ENCODE peak calls at places on chromosomes 12 and 14, in nine cellular contexts. One of them, this sample, is unnamed.

GRCh38 chr12:19744760-19745218 is 305.5 kb downstream of the AEBP2 start:
- DNase-seq in neuronal stem cell: no peak
- DNase-seq in NCI-H1694 treated with DMSO at 0.1 percent for 48 hours: no peak
- DNase-seq in activated CD4-positive, alpha-beta memory T cell treated with anti-CD3 and anti-CD28 coated beads, Interleukin-2, amount 10 ng/mL, durations not matched to agents 7 days and 5 days: no peak
- DNase-seq in iris pigment epithelial cell: peak; percentile 89
- DNase-seq in IMR-90: peak; percentile 84
- DNase-seq in progenitor cell of endocrine pancreas: no peak
- DNase-seq in HAP-1: no peak
- DNase-seq in Kasumi-1: no peak
- DNase-seq in this sample: peak; percentile 86

GRCh38 chr14:53509845-53510244 is 356.7 kb upstream of the DDHD1 start:
- DNase-seq in neuronal stem cell: no peak
- DNase-seq in NCI-H1694 treated with DMSO at 0.1 percent for 48 hours: no peak
- DNase-seq in activated CD4-positive, alpha-beta memory T cell treated with anti-CD3 and anti-CD28 coated beads, Interleukin-2, amount 10 ng/mL, durations not matched to agents 7 days and 5 days: no peak
- DNase-seq in iris pigment epithelial cell: no peak
- DNase-seq in IMR-90: peak; percentile 70
- DNase-seq in progenitor cell of endocrine pancreas: no peak
- DNase-seq in HAP-1: no peak
- DNase-seq in Kasumi-1: no peak
- DNase-seq in this sample: peak; percentile 91

GRCh38 chr12:120993496-120993895 is 15.2 kb downstream of the HNF1A start:
- DNase-seq in neuronal stem cell: no peak
- DNase-seq in NCI-H1694 treated with DMSO at 0.1 percent for 48 hours: no peak
- DNase-seq in activated CD4-positive, alpha-beta memory T cell treated with anti-CD3 and anti-CD28 coated beads, Interleukin-2, amount 10 ng/mL, durations not matched to agents 7 days and 5 days: no peak
- DNase-seq in iris pigment epithelial cell: no peak
- DNase-seq in IMR-90: no peak
- DNase-seq in progenitor cell of endocrine pancreas: no peak
- DNase-seq in HAP-1: no peak
- DNase-seq in Kasumi-1: no peak
- DNase-seq in this sample: no peak

GRCh38 chr12:5480953-5481300 is 49.0 kb downstream of the NTF3 start:
- DNase-seq in neuronal stem cell: no peak
- DNase-seq in NCI-H1694 treated with DMSO at 0.1 percent for 48 hours: no peak
- DNase-seq in activated CD4-positive, alpha-beta memory T cell treated with anti-CD3 and anti-CD28 coated beads, Interleukin-2, amount 10 ng/mL, durations not matched to agents 7 days and 5 days: no peak
- DNase-seq in iris pigment epithelial cell: no peak
- DNase-seq in IMR-90: no peak
- DNase-seq in progenitor cell of endocrine pancreas: no peak
- DNase-seq in HAP-1: no peak
- DNase-seq in Kasumi-1: no peak
- DNase-seq in this sample: no peak

GRCh38 chr14:104353921-104354701 is 215.7 kb downstream of the KIF26A start:
- DNase-seq in neuronal stem cell: no peak
- DNase-seq in NCI-H1694 treated with DMSO at 0.1 percent for 48 hours: no peak
- DNase-seq in activated CD4-positive, alpha-beta memory T cell treated with anti-CD3 and anti-CD28 coated beads, Interleukin-2, amount 10 ng/mL, durations not matched to agents 7 days and 5 days: no peak
- DNase-seq in iris pigment epithelial cell: no peak
- DNase-seq in IMR-90: no peak
- DNase-seq in progenitor cell of endocrine pancreas: no peak
- DNase-seq in HAP-1: no peak
- DNase-seq in Kasumi-1: no peak
- DNase-seq in this sample: no peak

GRCh38 chr12:114013601-114014345 is 47.6 kb upstream of the RBM19 start:
- DNase-seq in neuronal stem cell: peak; percentile 51
- DNase-seq in NCI-H1694 treated with DMSO at 0.1 percent for 48 hours: no peak
- DNase-seq in activated CD4-positive, alpha-beta memory T cell treated with anti-CD3 and anti-CD28 coated beads, Interleukin-2, amount 10 ng/mL, durations not matched to agents 7 days and 5 days: no peak
- DNase-seq in iris pigment epithelial cell: peak; percentile 11
- DNase-seq in IMR-90: peak; percentile 37
- DNase-seq in progenitor cell of endocrine pancreas: peak; percentile 17
- DNase-seq in HAP-1: peak; percentile 33
- DNase-seq in Kasumi-1: no peak
- DNase-seq in this sample: peak; percentile 19

GRCh38 chr14:81122326-81122725 is 98.4 kb downstream of the GTF2A1 start:
- DNase-seq in neuronal stem cell: no peak
- DNase-seq in NCI-H1694 treated with DMSO at 0.1 percent for 48 hours: no peak
- DNase-seq in activated CD4-positive, alpha-beta memory T cell treated with anti-CD3 and anti-CD28 coated beads, Interleukin-2, amount 10 ng/mL, durations not matched to agents 7 days and 5 days: no peak
- DNase-seq in iris pigment epithelial cell: no peak
- DNase-seq in IMR-90: no peak
- DNase-seq in progenitor cell of endocrine pancreas: no peak
- DNase-seq in HAP-1: no peak
- DNase-seq in Kasumi-1: no peak
- DNase-seq in this sample: no peak

GRCh38 chr12:110917467-110917866 is 2.9 kb downstream of the MYL2 start:
- DNase-seq in neuronal stem cell: no peak
- DNase-seq in NCI-H1694 treated with DMSO at 0.1 percent for 48 hours: no peak
- DNase-seq in activated CD4-positive, alpha-beta memory T cell treated with anti-CD3 and anti-CD28 coated beads, Interleukin-2, amount 10 ng/mL, durations not matched to agents 7 days and 5 days: no peak
- DNase-seq in iris pigment epithelial cell: peak; percentile 40
- DNase-seq in IMR-90: peak; percentile 17
- DNase-seq in progenitor cell of endocrine pancreas: no peak
- DNase-seq in HAP-1: no peak
- DNase-seq in Kasumi-1: no peak
- DNase-seq in this sample: peak; percentile 80

GRCh38 chr12:131002271-131002670 is 48.6 kb downstream of the ADGRD1 start:
- DNase-seq in neuronal stem cell: no peak
- DNase-seq in NCI-H1694 treated with DMSO at 0.1 percent for 48 hours: no peak
- DNase-seq in activated CD4-positive, alpha-beta memory T cell treated with anti-CD3 and anti-CD28 coated beads, Interleukin-2, amount 10 ng/mL, durations not matched to agents 7 days and 5 days: no peak
- DNase-seq in iris pigment epithelial cell: no peak
- DNase-seq in IMR-90: no peak
- DNase-seq in progenitor cell of endocrine pancreas: no peak
- DNase-seq in HAP-1: no peak
- DNase-seq in Kasumi-1: no peak
- DNase-seq in this sample: no peak

GRCh38 chr12:103640410-103640809 is 53.3 kb downstream of the STAB2 start:
- DNase-seq in neuronal stem cell: no peak
- DNase-seq in NCI-H1694 treated with DMSO at 0.1 percent for 48 hours: no peak
- DNase-seq in activated CD4-positive, alpha-beta memory T cell treated with anti-CD3 and anti-CD28 coated beads, Interleukin-2, amount 10 ng/mL, durations not matched to agents 7 days and 5 days: no peak
- DNase-seq in iris pigment epithelial cell: no peak
- DNase-seq in IMR-90: no peak
- DNase-seq in progenitor cell of endocrine pancreas: no peak
- DNase-seq in HAP-1: no peak
- DNase-seq in Kasumi-1: no peak
- DNase-seq in this sample: no peak

GRCh38 chr12:124940393-124941169 is 26.1 kb upstream of the UBC start:
- DNase-seq in neuronal stem cell: peak; percentile 74
- DNase-seq in NCI-H1694 treated with DMSO at 0.1 percent for 48 hours: no peak
- DNase-seq in activated CD4-positive, alpha-beta memory T cell treated with anti-CD3 and anti-CD28 coated beads, Interleukin-2, amount 10 ng/mL, durations not matched to agents 7 days and 5 days: peak; percentile 88
- DNase-seq in iris pigment epithelial cell: peak; percentile 92
- DNase-seq in IMR-90: peak; percentile 87
- DNase-seq in progenitor cell of endocrine pancreas: peak; percentile 67
- DNase-seq in HAP-1: peak; percentile 95
- DNase-seq in Kasumi-1: no peak
- DNase-seq in this sample: peak; percentile 87

GRCh38 chr14:69501362-69501964 is 16.9 kb downstream of the PLEKHD1 start:
- DNase-seq in neuronal stem cell: no peak
- DNase-seq in NCI-H1694 treated with DMSO at 0.1 percent for 48 hours: peak; percentile 94
- DNase-seq in activated CD4-positive, alpha-beta memory T cell treated with anti-CD3 and anti-CD28 coated beads, Interleukin-2, amount 10 ng/mL, durations not matched to agents 7 days and 5 days: no peak
- DNase-seq in iris pigment epithelial cell: peak; percentile 23
- DNase-seq in IMR-90: peak; percentile 15
- DNase-seq in progenitor cell of endocrine pancreas: no peak
- DNase-seq in HAP-1: no peak
- DNase-seq in Kasumi-1: no peak
- DNase-seq in this sample: peak; percentile 42

GRCh38 chr12:6461401-6462233 is 8.9 kb downstream of the VAMP1 start:
- DNase-seq in neuronal stem cell: no peak
- DNase-seq in NCI-H1694 treated with DMSO at 0.1 percent for 48 hours: no peak
- DNase-seq in activated CD4-positive, alpha-beta memory T cell treated with anti-CD3 and anti-CD28 coated beads, Interleukin-2, amount 10 ng/mL, durations not matched to agents 7 days and 5 days: peak; percentile 91
- DNase-seq in iris pigment epithelial cell: peak; percentile 36
- DNase-seq in IMR-90: peak; percentile 45
- DNase-seq in progenitor cell of endocrine pancreas: no peak
- DNase-seq in HAP-1: no peak
- DNase-seq in Kasumi-1: peak; percentile 89
- DNase-seq in this sample: no peak

GRCh38 chr14:97266653-97267052 is 469.5 kb downstream of the VRK1 start:
- DNase-seq in neuronal stem cell: no peak
- DNase-seq in NCI-H1694 treated with DMSO at 0.1 percent for 48 hours: no peak
- DNase-seq in activated CD4-positive, alpha-beta memory T cell treated with anti-CD3 and anti-CD28 coated beads, Interleukin-2, amount 10 ng/mL, durations not matched to agents 7 days and 5 days: no peak
- DNase-seq in iris pigment epithelial cell: peak; percentile 13
- DNase-seq in IMR-90: no peak
- DNase-seq in progenitor cell of endocrine pancreas: peak; percentile 15
- DNase-seq in HAP-1: no peak
- DNase-seq in Kasumi-1: no peak
- DNase-seq in this sample: no peak

GRCh38 chr12:32443491-32443890 is 44.1 kb downstream of the FGD4 start:
- DNase-seq in neuronal stem cell: no peak
- DNase-seq in NCI-H1694 treated with DMSO at 0.1 percent for 48 hours: no peak
- DNase-seq in activated CD4-positive, alpha-beta memory T cell treated with anti-CD3 and anti-CD28 coated beads, Interleukin-2, amount 10 ng/mL, durations not matched to agents 7 days and 5 days: no peak
- DNase-seq in iris pigment epithelial cell: no peak
- DNase-seq in IMR-90: no peak
- DNase-seq in progenitor cell of endocrine pancreas: no peak
- DNase-seq in HAP-1: no peak
- DNase-seq in Kasumi-1: no peak
- DNase-seq in this sample: no peak

GRCh38 chr14:90611501-90611900 is 204.7 kb downstream of the TTC7B start:
- DNase-seq in neuronal stem cell: no peak
- DNase-seq in NCI-H1694 treated with DMSO at 0.1 percent for 48 hours: no peak
- DNase-seq in activated CD4-positive, alpha-beta memory T cell treated with anti-CD3 and anti-CD28 coated beads, Interleukin-2, amount 10 ng/mL, durations not matched to agents 7 days and 5 days: no peak
- DNase-seq in iris pigment epithelial cell: no peak
- DNase-seq in IMR-90: no peak
- DNase-seq in progenitor cell of endocrine pancreas: no peak
- DNase-seq in HAP-1: no peak
- DNase-seq in Kasumi-1: no peak
- DNase-seq in this sample: no peak

GRCh38 chr14:35818346-35819115 is 7.6 kb upstream of the BRMS1L start:
- DNase-seq in neuronal stem cell: no peak
- DNase-seq in NCI-H1694 treated with DMSO at 0.1 percent for 48 hours: peak; percentile 19
- DNase-seq in activated CD4-positive, alpha-beta memory T cell treated with anti-CD3 and anti-CD28 coated beads, Interleukin-2, amount 10 ng/mL, durations not matched to agents 7 days and 5 days: no peak
- DNase-seq in iris pigment epithelial cell: peak; percentile 62
- DNase-seq in IMR-90: peak; percentile 58
- DNase-seq in progenitor cell of endocrine pancreas: no peak
- DNase-seq in HAP-1: peak; percentile 60
- DNase-seq in Kasumi-1: peak; percentile 57
- DNase-seq in this sample: peak; percentile 60

GRCh38 chr12:121296618-121297476 is at the start of gene CAMKK2:
- DNase-seq in neuronal stem cell: peak; percentile 82
- DNase-seq in NCI-H1694 treated with DMSO at 0.1 percent for 48 hours: peak; percentile 40
- DNase-seq in activated CD4-positive, alpha-beta memory T cell treated with anti-CD3 and anti-CD28 coated beads, Interleukin-2, amount 10 ng/mL, durations not matched to agents 7 days and 5 days: peak; percentile 90
- DNase-seq in iris pigment epithelial cell: peak; percentile 79
- DNase-seq in IMR-90: peak; percentile 70
- DNase-seq in progenitor cell of endocrine pancreas: peak; percentile 73
- DNase-seq in HAP-1: peak; percentile 88
- DNase-seq in Kasumi-1: peak; percentile 77
- DNase-seq in this sample: peak; percentile 67

GRCh38 chr12:54935235-54935951 is 49.2 kb downstream of the TESPA1 start:
- DNase-seq in neuronal stem cell: no peak
- DNase-seq in NCI-H1694 treated with DMSO at 0.1 percent for 48 hours: no peak
- DNase-seq in activated CD4-positive, alpha-beta memory T cell treated with anti-CD3 and anti-CD28 coated beads, Interleukin-2, amount 10 ng/mL, durations not matched to agents 7 days and 5 days: peak; percentile 49
- DNase-seq in iris pigment epithelial cell: peak; percentile 95
- DNase-seq in IMR-90: peak; percentile 91
- DNase-seq in progenitor cell of endocrine pancreas: no peak
- DNase-seq in HAP-1: no peak
- DNase-seq in Kasumi-1: no peak
- DNase-seq in this sample: peak; percentile 87

GRCh38 chr14:64990291-64990690 is 3.6 kb downstream of the FNTB start:
- DNase-seq in neuronal stem cell: no peak
- DNase-seq in NCI-H1694 treated with DMSO at 0.1 percent for 48 hours: no peak
- DNase-seq in activated CD4-positive, alpha-beta memory T cell treated with anti-CD3 and anti-CD28 coated beads, Interleukin-2, amount 10 ng/mL, durations not matched to agents 7 days and 5 days: no peak
- DNase-seq in iris pigment epithelial cell: no peak
- DNase-seq in IMR-90: no peak
- DNase-seq in progenitor cell of endocrine pancreas: no peak
- DNase-seq in HAP-1: no peak
- DNase-seq in Kasumi-1: peak; percentile 66
- DNase-seq in this sample: no peak

GRCh38 chr14:60630129-60630528 is 19.1 kb downstream of the SIX1 start:
- DNase-seq in neuronal stem cell: no peak
- DNase-seq in NCI-H1694 treated with DMSO at 0.1 percent for 48 hours: no peak
- DNase-seq in activated CD4-positive, alpha-beta memory T cell treated with anti-CD3 and anti-CD28 coated beads, Interleukin-2, amount 10 ng/mL, durations not matched to agents 7 days and 5 days: no peak
- DNase-seq in iris pigment epithelial cell: no peak
- DNase-seq in IMR-90: no peak
- DNase-seq in progenitor cell of endocrine pancreas: no peak
- DNase-seq in HAP-1: no peak
- DNase-seq in Kasumi-1: no peak
- DNase-seq in this sample: no peak

GRCh38 chr14:23723911-23724310 is 87.7 kb downstream of the DHRS2 start:
- DNase-seq in neuronal stem cell: no peak
- DNase-seq in NCI-H1694 treated with DMSO at 0.1 percent for 48 hours: no peak
- DNase-seq in activated CD4-positive, alpha-beta memory T cell treated with anti-CD3 and anti-CD28 coated beads, Interleukin-2, amount 10 ng/mL, durations not matched to agents 7 days and 5 days: no peak
- DNase-seq in iris pigment epithelial cell: no peak
- DNase-seq in IMR-90: no peak
- DNase-seq in progenitor cell of endocrine pancreas: no peak
- DNase-seq in HAP-1: no peak
- DNase-seq in Kasumi-1: no peak
- DNase-seq in this sample: no peak

GRCh38 chr12:20140751-20141150 is 227.6 kb upstream of the PDE3A start:
- DNase-seq in neuronal stem cell: no peak
- DNase-seq in NCI-H1694 treated with DMSO at 0.1 percent for 48 hours: no peak
- DNase-seq in activated CD4-positive, alpha-beta memory T cell treated with anti-CD3 and anti-CD28 coated beads, Interleukin-2, amount 10 ng/mL, durations not matched to agents 7 days and 5 days: no peak
- DNase-seq in iris pigment epithelial cell: no peak
- DNase-seq in IMR-90: no peak
- DNase-seq in progenitor cell of endocrine pancreas: no peak
- DNase-seq in HAP-1: no peak
- DNase-seq in Kasumi-1: no peak
- DNase-seq in this sample: no peak

GRCh38 chr12:68113644-68114043 is 45.9 kb downstream of the IFNG start:
- DNase-seq in neuronal stem cell: no peak
- DNase-seq in NCI-H1694 treated with DMSO at 0.1 percent for 48 hours: peak; percentile 27
- DNase-seq in activated CD4-positive, alpha-beta memory T cell treated with anti-CD3 and anti-CD28 coated beads, Interleukin-2, amount 10 ng/mL, durations not matched to agents 7 days and 5 days: peak; percentile 64
- DNase-seq in iris pigment epithelial cell: no peak
- DNase-seq in IMR-90: no peak
- DNase-seq in progenitor cell of endocrine pancreas: no peak
- DNase-seq in HAP-1: peak; percentile 39
- DNase-seq in Kasumi-1: no peak
- DNase-seq in this sample: no peak

GRCh38 chr14:102949801-102950451 is 27.5 kb downstream of the AMN start:
- DNase-seq in neuronal stem cell: no peak
- DNase-seq in NCI-H1694 treated with DMSO at 0.1 percent for 48 hours: no peak
- DNase-seq in activated CD4-positive, alpha-beta memory T cell treated with anti-CD3 and anti-CD28 coated beads, Interleukin-2, amount 10 ng/mL, durations not matched to agents 7 days and 5 days: no peak
- DNase-seq in iris pigment epithelial cell: no peak
- DNase-seq in IMR-90: peak; percentile 63
- DNase-seq in progenitor cell of endocrine pancreas: no peak
- DNase-seq in HAP-1: no peak
- DNase-seq in Kasumi-1: no peak
- DNase-seq in this sample: peak; percentile 25

GRCh38 chr12:62631531-62632520 is 165.2 kb downstream of the MON2 start:
- DNase-seq in neuronal stem cell: peak; percentile 44
- DNase-seq in NCI-H1694 treated with DMSO at 0.1 percent for 48 hours: no peak
- DNase-seq in activated CD4-positive, alpha-beta memory T cell treated with anti-CD3 and anti-CD28 coated beads, Interleukin-2, amount 10 ng/mL, durations not matched to agents 7 days and 5 days: no peak
- DNase-seq in iris pigment epithelial cell: peak; percentile 80
- DNase-seq in IMR-90: peak; percentile 61
- DNase-seq in progenitor cell of endocrine pancreas: peak; percentile 37
- DNase-seq in HAP-1: no peak
- DNase-seq in Kasumi-1: no peak
- DNase-seq in this sample: peak; percentile 97

This sample was measured in fibroblast of the aortic adventitia.